ENCODE peak calls at places on chromosomes 12 and 14, in five cellular contexts. V is ureter, H is anterior cingulate cortex, Q is NCI-H1092 treated with DMSO at 0.1 percent for 48 hours, O is NAMALWA. X is an unnamed sample.

GRCh38 chr12:106358410-106359241 is 1.1 kb downstream of the POLR3B start:
- DNase-seq in V (no peak), H (no peak), Q (peak), O (no peak), X (no peak)

GRCh38 chr14:102785598-102785963 is 8.3 kb downstream of the TRAF3 start:
- DNase-seq in V (no peak), H (no peak), Q (no peak), O (no peak), X (no peak)

GRCh38 chr12:51323317-51323960 is 535 bp downstream of the BIN2 start:
- DNase-seq in V (no peak), H (no peak), Q (no peak), O (no peak), X (no peak)

GRCh38 chr12:131733874-131734273 is 23.0 kb downstream of the SFSWAP start:
- DNase-seq in V (no peak), H (no peak), Q (no peak), O (no peak), X (no peak)

GRCh38 chr14:93655078-93655750 is 133.1 kb downstream of the PRIMA1 start:
- DNase-seq in V (no peak), H (no peak), Q (peak), O (peak), X (peak)

GRCh38 chr12:113519464-113520191 is 48.0 kb upstream of the LHX5 start:
- DNase-seq in V (no peak), H (no peak), Q (no peak), O (no peak), X (no peak)

GRCh38 chr14:81289516-81289915 is 68.8 kb upstream of the GTF2A1 start:
- DNase-seq in V (no peak), H (no peak), Q (no peak), O (no peak), X (peak)

GRCh38 chr14:54881761-54882401 is 20.7 kb downstream of the GCH1 start:
- DNase-seq in V (no peak), H (no peak), Q (no peak), O (no peak), X (peak)

GRCh38 chr12:117524806-117525205 is 163.4 kb upstream of the NOS1 start:
- DNase-seq in V (no peak), H (no peak), Q (no peak), O (no peak), X (no peak)

GRCh38 chr14:69398818-69399210 is 322 bp downstream of the SLC39A9 start:
- DNase-seq in V (no peak), H (no peak), Q (no peak), O (no peak), X (no peak)

GRCh38 chr14:102075155-102075554 is 11.7 kb downstream of the HSP90AA1 start:
- DNase-seq in V (no peak), H (no peak), Q (no peak), O (no peak), X (no peak)

GRCh38 chr12:47717443-47718193 is 7.7 kb downstream of the ENDOU start:
- DNase-seq in V (peak), H (peak), Q (peak), O (peak), X (peak)

GRCh38 chr12:52872644-52873384 is 24.0 kb upstream of the KRT78 start:
- DNase-seq in V (no peak), H (no peak), Q (no peak), O (no peak), X (no peak)

GRCh38 chr12:64706831-64707230 is 52.4 kb downstream of the GNS start:
- DNase-seq in V (no peak), H (no peak), Q (no peak), O (no peak), X (no peak)

GRCh38 chr14:85471744-85472143 is 58.2 kb upstream of the FLRT2 start:
- DNase-seq in V (no peak), H (no peak), Q (no peak), O (no peak), X (no peak)

GRCh38 chr12:32671930-32672785 is 6.9 kb upstream of the DNM1L start:
- DNase-seq in V (no peak), H (peak), Q (peak), O (peak), X (no peak)

GRCh38 chr14:79809849-79810612 is 401.3 kb downstream of the DIO2 start:
- DNase-seq in V (no peak), H (no peak), Q (no peak), O (peak), X (no peak)

GRCh38 chr12:120462099-120462640 is 7.4 kb downstream of the SRSF9 start:
- DNase-seq in V (no peak), H (no peak), Q (no peak), O (no peak), X (no peak)